ENCODE peak calls at places on chromosome 19, in four cellular contexts. R is T-helper 2 cell, B is stromal cell of bone marrow, A is cerebellar nuclear complex. V is an unnamed sample.

GRCh38 chr19:5738423-5738822 is 18.0 kb downstream of the CATSPERD start:
- DNase-seq in R (no peak), B (no peak), A (no peak), V (no peak)

GRCh38 chr19:35155441-35155840 is 906 bp downstream of the FXYD5 start:
- DNase-seq in R (no peak), B (no peak), A (no peak), V (peak)

GRCh38 chr19:10871711-10872550 is 578 bp downstream of the CARM1 start:
- DNase-seq in R (no peak), B (no peak), A (no peak), V (no peak)

GRCh38 chr19:14142262-14143190 is 6.1 kb upstream of the ASF1B start:
- DNase-seq in R (no peak), B (no peak), A (no peak), V (no peak)

GRCh38 chr19:36121486-36122124 is 6.3 kb downstream of the TBCB start:
- DNase-seq in R (no peak), B (no peak), A (no peak), V (no peak)

GRCh38 chr19:33621811-33622504 is at the start of gene CHST8:
- DNase-seq in R (no peak), B (peak), A (no peak), V (no peak)

GRCh38 chr19:4213116-4213515 is 16.2 kb upstream of the EBI3 start:
- DNase-seq in R (no peak), B (no peak), A (no peak), V (no peak)

GRCh38 chr19:13723206-13723605 is 41.1 kb upstream of the MRI1 start:
- DNase-seq in R (no peak), B (no peak), A (no peak), V (no peak)

GRCh38 chr19:42360787-42361544 is 29.1 kb downstream of the CNFN start:
- DNase-seq in R (no peak), B (peak), A (no peak), V (no peak)

GRCh38 chr19:50415661-50416033 is 3.1 kb upstream of the SPIB start:
- DNase-seq in R (no peak), B (no peak), A (no peak), V (peak)

GRCh38 chr19:18091217-18091608 is 4.5 kb upstream of the IL12RB1 start:
- DNase-seq in R (peak), B (no peak), A (no peak), V (peak)

GRCh38 chr19:10105241-10106099 is 692 bp upstream of the PPAN start:
- DNase-seq in R (no peak), B (no peak), A (no peak), V (peak)

GRCh38 chr19:10625003-10625761 is at the start of gene SLC44A2:
- DNase-seq in R (no peak), B (peak), A (no peak), V (no peak)

GRCh38 chr19:30227071-30227621 is 145.0 kb upstream of the ZNF536 start:
- DNase-seq in R (no peak), B (no peak), A (no peak), V (no peak)

GRCh38 chr19:3652422-3652821 is 25.8 kb upstream of the CACTIN start:
- DNase-seq in R (no peak), B (no peak), A (no peak), V (no peak)

GRCh38 chr19:16416996-16417395 is 54.8 kb downstream of the EPS15L1 start:
- DNase-seq in R (no peak), B (no peak), A (no peak), V (no peak)

GRCh38 chr19:17450264-17451075 is 2.0 kb upstream of the TMEM221 start:
- DNase-seq in R (no peak), B (no peak), A (no peak), V (peak)